ENCODE peak calls at places on chromosomes 5 and 9, in nine cellular contexts. One of them, this sample, is unnamed.

GRCh38 chr5:135232958-135233357 is 166.1 kb downstream of the MACROH2A1 start:
- DNase-seq in HTR-8/SVneo: no peak
- DNase-seq in fibroblast of mammary gland: no peak
- DNase-seq in iPS DF 6.9: no peak
- DNase-seq in amniotic epithelial cell: no peak
- DNase-seq in MM.1S: no peak
- DNase-seq in WTC11: no peak
- DNase-seq in AG09309: no peak
- DNase-seq in GM23338: no peak
- DNase-seq in this sample: no peak

GRCh38 chr5:143002459-143003327 is 232.5 kb downstream of the ARHGAP26 start:
- DNase-seq in amniotic epithelial cell: peak; percentile 86
- DNase-seq in WTC11: no peak
- DNase-seq in MM.1S: peak; percentile 71
- DNase-seq in iPS DF 6.9: no peak
- DNase-seq in AG09309: peak; percentile 84
- DNase-seq in fibroblast of mammary gland: peak; percentile 86
- DNase-seq in HTR-8/SVneo: peak; percentile 38
- DNase-seq in GM23338: peak; percentile 68
- DNase-seq in this sample: no peak

GRCh38 chr9:133008406-133008805 is 22.4 kb upstream of the GTF3C5 start:
- DNase-seq in amniotic epithelial cell: no peak
- DNase-seq in GM23338: no peak
- DNase-seq in WTC11: peak; percentile 9
- DNase-seq in MM.1S: no peak
- DNase-seq in fibroblast of mammary gland: no peak
- DNase-seq in HTR-8/SVneo: no peak
- DNase-seq in AG09309: no peak
- DNase-seq in iPS DF 6.9: no peak
- DNase-seq in this sample: no peak

GRCh38 chr5:175752826-175753535 is 95.1 kb downstream of the HRH2 start:
- DNase-seq in HTR-8/SVneo: no peak
- DNase-seq in amniotic epithelial cell: no peak
- DNase-seq in iPS DF 6.9: no peak
- DNase-seq in MM.1S: no peak
- DNase-seq in GM23338: no peak
- DNase-seq in AG09309: no peak
- DNase-seq in fibroblast of mammary gland: no peak
- DNase-seq in WTC11: no peak
- DNase-seq in this sample: no peak

GRCh38 chr5:31593676-31594075 is 45.3 kb upstream of the PDZD2 start:
- DNase-seq in AG09309: no peak
- DNase-seq in iPS DF 6.9: no peak
- DNase-seq in amniotic epithelial cell: no peak
- DNase-seq in GM23338: no peak
- DNase-seq in MM.1S: no peak
- DNase-seq in HTR-8/SVneo: no peak
- DNase-seq in WTC11: no peak
- DNase-seq in fibroblast of mammary gland: no peak
- DNase-seq in this sample: no peak

GRCh38 chr5:150516011-150516410 is 8.1 kb downstream of the NDST1 start:
- DNase-seq in AG09309: no peak
- DNase-seq in amniotic epithelial cell: peak; percentile 64
- DNase-seq in WTC11: no peak
- DNase-seq in iPS DF 6.9: no peak
- DNase-seq in GM23338: no peak
- DNase-seq in HTR-8/SVneo: no peak
- DNase-seq in MM.1S: no peak
- DNase-seq in fibroblast of mammary gland: peak; percentile 69
- DNase-seq in this sample: no peak

GRCh38 chr5:135471726-135472125 is 19.6 kb upstream of the TIFAB start:
- DNase-seq in WTC11: no peak
- DNase-seq in MM.1S: no peak
- DNase-seq in fibroblast of mammary gland: no peak
- DNase-seq in HTR-8/SVneo: no peak
- DNase-seq in amniotic epithelial cell: no peak
- DNase-seq in GM23338: no peak
- DNase-seq in AG09309: no peak
- DNase-seq in iPS DF 6.9: no peak
- DNase-seq in this sample: no peak

GRCh38 chr9:127614961-127615360 is 2.9 kb downstream of the STXBP1 start:
- DNase-seq in fibroblast of mammary gland: peak; percentile 10
- DNase-seq in WTC11: no peak
- DNase-seq in MM.1S: no peak
- DNase-seq in GM23338: no peak
- DNase-seq in HTR-8/SVneo: no peak
- DNase-seq in AG09309: no peak
- DNase-seq in amniotic epithelial cell: no peak
- DNase-seq in iPS DF 6.9: no peak
- DNase-seq in this sample: no peak

GRCh38 chr5:172453986-172454354 is 355 bp downstream of the SH3PXD2B start:
- DNase-seq in fibroblast of mammary gland: no peak
- DNase-seq in WTC11: peak; percentile 70
- DNase-seq in amniotic epithelial cell: peak; percentile 35
- DNase-seq in HTR-8/SVneo: no peak
- DNase-seq in AG09309: no peak
- DNase-seq in iPS DF 6.9: no peak
- DNase-seq in GM23338: peak; percentile 74
- DNase-seq in MM.1S: no peak
- DNase-seq in this sample: no peak

GRCh38 chr9:126166291-126166690 is 160.3 kb upstream of the MVB12B start:
- DNase-seq in AG09309: no peak
- DNase-seq in MM.1S: no peak
- DNase-seq in iPS DF 6.9: no peak
- DNase-seq in WTC11: no peak
- DNase-seq in fibroblast of mammary gland: no peak
- DNase-seq in HTR-8/SVneo: no peak
- DNase-seq in amniotic epithelial cell: no peak
- DNase-seq in GM23338: no peak
- DNase-seq in this sample: no peak

GRCh38 chr5:168270446-168270845 is 21.0 kb upstream of the WWC1 start:
- DNase-seq in iPS DF 6.9: no peak
- DNase-seq in amniotic epithelial cell: peak; percentile 97
- DNase-seq in AG09309: no peak
- DNase-seq in WTC11: no peak
- DNase-seq in HTR-8/SVneo: no peak
- DNase-seq in MM.1S: no peak
- DNase-seq in GM23338: no peak
- DNase-seq in fibroblast of mammary gland: no peak
- DNase-seq in this sample: no peak

GRCh38 chr9:35370241-35370640 is 119.7 kb upstream of the RUSC2 start:
- DNase-seq in HTR-8/SVneo: no peak
- DNase-seq in AG09309: no peak
- DNase-seq in fibroblast of mammary gland: no peak
- DNase-seq in WTC11: no peak
- DNase-seq in amniotic epithelial cell: no peak
- DNase-seq in GM23338: no peak
- DNase-seq in MM.1S: no peak
- DNase-seq in iPS DF 6.9: no peak
- DNase-seq in this sample: no peak

GRCh38 chr5:68504306-68504705 is 288.8 kb downstream of the PIK3R1 start:
- DNase-seq in AG09309: no peak
- DNase-seq in MM.1S: no peak
- DNase-seq in iPS DF 6.9: no peak
- DNase-seq in WTC11: no peak
- DNase-seq in HTR-8/SVneo: no peak
- DNase-seq in GM23338: no peak
- DNase-seq in amniotic epithelial cell: no peak
- DNase-seq in fibroblast of mammary gland: no peak
- DNase-seq in this sample: no peak

GRCh38 chr5:62260510-62260909 is 45.5 kb upstream of the KIF2A start:
- DNase-seq in AG09309: no peak
- DNase-seq in WTC11: no peak
- DNase-seq in MM.1S: peak; percentile 54
- DNase-seq in iPS DF 6.9: no peak
- DNase-seq in amniotic epithelial cell: no peak
- DNase-seq in fibroblast of mammary gland: no peak
- DNase-seq in GM23338: no peak
- DNase-seq in HTR-8/SVneo: no peak
- DNase-seq in this sample: no peak

GRCh38 chr9:120755827-120756434 is 37.3 kb downstream of the FBXW2 start:
- DNase-seq in MM.1S: peak; percentile 60
- DNase-seq in fibroblast of mammary gland: peak; percentile 53
- DNase-seq in WTC11: peak; percentile 67
- DNase-seq in HTR-8/SVneo: peak; percentile 62
- DNase-seq in AG09309: no peak
- DNase-seq in iPS DF 6.9: peak; percentile 27
- DNase-seq in amniotic epithelial cell: peak; percentile 28
- DNase-seq in GM23338: peak; percentile 77
- DNase-seq in this sample: no peak

GRCh38 chr5:55742778-55743177 is 4.9 kb downstream of the DDX4 start:
- DNase-seq in iPS DF 6.9: no peak
- DNase-seq in amniotic epithelial cell: no peak
- DNase-seq in fibroblast of mammary gland: no peak
- DNase-seq in GM23338: no peak
- DNase-seq in WTC11: no peak
- DNase-seq in HTR-8/SVneo: no peak
- DNase-seq in AG09309: no peak
- DNase-seq in MM.1S: no peak
- DNase-seq in this sample: no peak

GRCh38 chr9:107486674-107487520 is 2.7 kb downstream of the KLF4 start:
- DNase-seq in HTR-8/SVneo: no peak
- DNase-seq in fibroblast of mammary gland: peak; percentile 12
- DNase-seq in GM23338: peak; percentile 61
- DNase-seq in MM.1S: no peak
- DNase-seq in iPS DF 6.9: no peak
- DNase-seq in WTC11: peak; percentile 40
- DNase-seq in amniotic epithelial cell: no peak
- DNase-seq in AG09309: no peak
- DNase-seq in this sample: no peak

GRCh38 chr5:53825016-53825415 is 264.6 kb downstream of the NDUFS4 start:
- DNase-seq in MM.1S: no peak
- DNase-seq in amniotic epithelial cell: no peak
- DNase-seq in AG09309: no peak
- DNase-seq in iPS DF 6.9: no peak
- DNase-seq in WTC11: no peak
- DNase-seq in GM23338: no peak
- DNase-seq in HTR-8/SVneo: no peak
- DNase-seq in fibroblast of mammary gland: no peak
- DNase-seq in this sample: no peak

GRCh38 chr9:32399110-32399815 is 14.8 kb downstream of the ACO1 start:
- DNase-seq in WTC11: no peak
- DNase-seq in AG09309: no peak
- DNase-seq in amniotic epithelial cell: no peak
- DNase-seq in MM.1S: no peak
- DNase-seq in GM23338: no peak
- DNase-seq in iPS DF 6.9: no peak
- DNase-seq in fibroblast of mammary gland: peak; percentile 26
- DNase-seq in HTR-8/SVneo: no peak
- DNase-seq in this sample: no peak

GRCh38 chr9:65404232-65405006 is 119.4 kb upstream of the FOXD4L5 start:
- DNase-seq in GM23338: no peak
- DNase-seq in amniotic epithelial cell: no peak
- DNase-seq in fibroblast of mammary gland: no peak
- DNase-seq in WTC11: no peak
- DNase-seq in AG09309: no peak
- DNase-seq in HTR-8/SVneo: no peak
- DNase-seq in MM.1S: no peak
- DNase-seq in iPS DF 6.9: no peak
- DNase-seq in this sample: no peak

GRCh38 chr9:87148391-87149237 is 201.3 kb upstream of the GAS1 start:
- DNase-seq in fibroblast of mammary gland: peak; percentile 69
- DNase-seq in MM.1S: no peak
- DNase-seq in WTC11: peak; percentile 83
- DNase-seq in AG09309: no peak
- DNase-seq in HTR-8/SVneo: peak; percentile 12
- DNase-seq in iPS DF 6.9: peak; percentile 33
- DNase-seq in amniotic epithelial cell: peak; percentile 57
- DNase-seq in GM23338: peak; percentile 93
- DNase-seq in this sample: peak; percentile 48

This sample was measured in iPS DF 19.7.